ENCODE peak calls at places on chromosomes 13 and 19, in ten cellular contexts. B, Y, M, Z, N, P, D, S, G and H are unnamed samples.

GRCh38 chr13:24851546-24851945 is 87.6 kb downstream of the RNF17 start:
- DNase-seq in G (no peak), S (peak; percentile 10), P (no peak), Y (peak; percentile 37), Z (no peak), N (no peak), D (no peak), B (peak; percentile 76), M (no peak), H (no peak)

GRCh38 chr19:47523473-47523872 is 8.6 kb upstream of the NAPA start:
- DNase-seq in S (no peak), B (no peak), D (no peak), G (no peak), Z (no peak), N (no peak), P (no peak), Y (no peak), M (no peak), H (no peak)

GRCh38 chr13:58254961-58255360 is 623.4 kb downstream of the PCDH17 start:
- DNase-seq in Z (no peak), Y (no peak), S (no peak), B (no peak), M (no peak), D (no peak), N (no peak), G (no peak), P (peak; percentile 78), H (no peak)

GRCh38 chr19:1513492-1514294 is 874 bp upstream of the ADAMTSL5 start:
- DNase-seq in Y (peak; percentile 83), S (peak; percentile 64), M (no peak), N (no peak), D (no peak), B (peak; percentile 47), G (peak; percentile 45), Z (peak; percentile 56), P (peak; percentile 57), H (peak; percentile 51)

GRCh38 chr13:96817336-96817941 is 176.8 kb downstream of the OXGR1 start:
- DNase-seq in B (no peak), D (no peak), M (no peak), P (peak; percentile 55), N (no peak), Z (no peak), Y (peak; percentile 30), G (no peak), S (peak; percentile 52), H (no peak)

GRCh38 chr13:20360041-20360491 is 127.9 kb upstream of the GJB6 start:
- DNase-seq in N (no peak), Y (no peak), S (peak; percentile 48), M (no peak), B (no peak), Z (no peak), P (no peak), G (no peak), D (no peak), H (no peak)

GRCh38 chr19:1651061-1651547 is 1.3 kb downstream of the TCF3 start:
- DNase-seq in D (no peak), P (peak; percentile 76), Z (no peak), B (peak; percentile 13), G (peak; percentile 51), M (no peak), Y (peak; percentile 58), N (no peak), S (peak; percentile 42), H (peak; percentile 49)

GRCh38 chr13:103466761-103467160 is 400.5 kb upstream of the SLC10A2 start:
- DNase-seq in G (no peak), N (no peak), P (no peak), Y (no peak), M (no peak), B (no peak), Z (no peak), S (no peak), D (no peak), H (no peak)

GRCh38 chr19:32676186-32676894 is 692 bp downstream of the RGS9BP start:
- DNase-seq in M (no peak), G (no peak), N (no peak), B (no peak), Y (peak; percentile 61), S (no peak), Z (peak; percentile 50), D (no peak), P (peak; percentile 63), H (no peak)

GRCh38 chr19:54551950-54552912 is 21.4 kb upstream of the LILRA2 start:
- DNase-seq in Y (no peak), B (no peak), S (no peak), N (no peak), D (no peak), Z (no peak), G (no peak), M (no peak), P (no peak), H (no peak)

GRCh38 chr19:1214862-1215731 is 9.5 kb downstream of the STK11 start:
- DNase-seq in N (no peak), D (peak; percentile 78), S (no peak), M (no peak), P (no peak), Z (no peak), B (no peak), Y (no peak), G (no peak), H (no peak)

GRCh38 chr13:28498481-28499115 is 3.7 kb upstream of the FLT1 start:
- DNase-seq in D (no peak), S (no peak), Z (no peak), M (no peak), G (no peak), N (no peak), B (no peak), P (no peak), Y (no peak), H (no peak)

GRCh38 chr13:44470623-44471562 is 97.3 kb downstream of the SERP2 start:
- DNase-seq in G (no peak), Z (no peak), P (peak; percentile 35), N (no peak), Y (peak; percentile 41), D (no peak), B (peak; percentile 14), S (peak; percentile 64), M (no peak), H (no peak)

GRCh38 chr13:27461940-27462584 is 11.7 kb upstream of the MTIF3 start:
- DNase-seq in G (no peak), S (no peak), B (no peak), Z (no peak), Y (no peak), D (no peak), M (no peak), P (no peak), N (no peak), H (no peak)

GRCh38 chr19:5339950-5340636 is 519 bp downstream of the PTPRS start:
- DNase-seq in S (no peak), B (no peak), P (peak; percentile 88), Z (no peak), G (no peak), D (no peak), M (no peak), N (no peak), Y (peak; percentile 51), H (no peak)

GRCh38 chr13:113835461-113836274 is 28.2 kb downstream of the GAS6 start:
- DNase-seq in Z (no peak), G (no peak), P (no peak), S (peak; percentile 44), N (peak; percentile 59), M (no peak), B (no peak), D (no peak), Y (peak; percentile 45), H (no peak)

DNA sequence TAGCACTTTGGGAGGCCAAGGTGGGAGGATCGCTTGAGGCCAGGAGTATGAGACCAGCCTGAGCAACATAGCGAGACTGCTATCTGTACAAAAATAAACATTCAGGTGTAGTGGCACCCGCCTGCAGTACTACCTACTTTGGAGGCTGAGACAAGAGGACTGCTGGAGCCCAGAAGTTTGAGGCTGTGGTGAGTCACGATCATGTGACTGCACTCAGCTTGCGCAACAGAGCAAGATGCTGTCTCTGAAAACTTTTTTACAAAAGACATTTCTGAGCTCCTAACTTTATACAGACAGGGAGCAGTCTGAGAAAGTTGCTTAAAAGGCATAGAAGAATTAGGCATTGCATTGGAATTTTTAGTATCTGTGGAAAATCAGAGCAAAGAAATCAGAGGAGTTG is 10.4 kb upstream of the TBC1D4 start:
- DNase-seq in Z (no peak), P (no peak), D (no peak), N (no peak), M (peak; percentile 70), B (no peak), S (no peak), G (no peak), Y (no peak), H (no peak)
- TF ChIP-seq CTCF in Z (no peak), P (no peak), D (no peak), N (no peak), M (no peak), B (no peak), S (no peak), G (no peak), Y (no peak), H (no peak)

GRCh38 chr13:74133657-74134201 is 475 bp downstream of the KLF12 start:
- DNase-seq in P (peak; percentile 89), B (peak; percentile 60), Y (peak; percentile 90), D (peak; percentile 89), N (peak; percentile 26), Z (peak; percentile 88), S (peak; percentile 96), M (peak; percentile 78), G (peak; percentile 85), H (peak; percentile 79)
- TF ChIP-seq CTCF in P (no peak), B (no peak), Y (no peak), D (no peak), N (no peak), Z (no peak), S (no peak), M (no peak), G (no peak), H (no peak)

DNA sequence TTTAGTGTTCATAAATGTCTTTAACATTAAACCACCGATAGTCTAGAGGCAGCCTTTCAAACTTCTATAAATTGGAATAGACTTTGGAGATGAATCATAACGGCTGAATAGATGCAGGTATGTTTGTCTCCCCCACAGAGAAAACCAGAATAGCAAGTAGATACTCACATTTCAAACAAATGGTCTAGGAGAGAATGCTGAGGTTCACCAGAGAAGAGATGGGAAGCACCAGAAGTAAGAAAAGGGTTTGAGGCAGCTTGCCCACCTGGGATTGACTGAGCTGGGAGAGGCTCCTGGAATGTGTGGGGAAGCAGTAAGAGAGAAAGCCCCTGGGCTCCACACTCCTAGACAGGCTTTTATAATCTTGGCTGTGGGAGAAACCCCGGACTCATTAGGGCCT is 6.4 kb downstream of the IGFL3 start:
- DNase-seq in N (no peak), Z (no peak), S (no peak), B (peak; percentile 23), M (no peak), D (no peak), P (no peak), G (no peak), Y (no peak), H (no peak)
- TF ChIP-seq CTCF in N (no peak), Z (no peak), S (no peak), B (no peak), M (no peak), D (no peak), P (no peak), G (no peak), Y (no peak), H (no peak)

DNA sequence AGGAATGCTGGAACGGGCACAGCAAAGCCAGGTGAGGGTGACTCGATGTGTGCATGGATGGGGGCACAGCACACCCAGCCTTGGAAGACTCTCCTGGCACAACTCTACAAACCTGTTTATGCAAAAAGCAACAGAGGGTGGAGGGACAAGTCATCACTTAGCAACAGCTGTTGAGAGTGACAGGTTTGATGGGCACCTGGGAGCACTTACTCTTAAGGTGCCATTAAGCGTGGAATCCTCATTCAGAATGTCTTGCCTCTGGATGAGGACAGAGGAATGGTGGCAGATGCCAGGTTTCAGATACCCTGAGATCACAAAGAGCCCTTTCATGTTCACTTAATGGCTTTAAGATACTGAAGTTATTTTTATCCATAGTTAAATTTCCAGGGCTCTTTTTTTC is 97.0 kb downstream of the DCT start:
- DNase-seq in Y (no peak), N (no peak), Z (no peak), B (no peak), D (no peak), P (no peak), M (no peak), G (no peak), S (no peak), H (no peak)
- TF ChIP-seq CTCF in Y (no peak), N (no peak), Z (no peak), B (no peak), D (no peak), P (no peak), M (no peak), G (no peak), S (no peak), H (no peak)